ENCODE peak calls at places on chromosomes 4 and X, in six cellular contexts. P is osteocyte; E is stimulated activated naive CD8-positive, alpha-beta T cell treated with anti-CD3 and anti-CD28 coated beads, Interleukin-15, amount 100 ng/mL, for 72 hours; R is GDM1; G is GM13977; O is DND-41. L is an unnamed sample.

GRCh38 chrX:66919280-66919832 is 280.5 kb upstream of the EDA2R start:
- DNase-seq in O (no peak), P (no peak), G (no peak), R (no peak), E (no peak), L (no peak)

GRCh38 chr4:80911458-80911857 is 119.0 kb upstream of the BMP3 start:
- DNase-seq in G (no peak), O (no peak), E (no peak), P (no peak), R (no peak), L (no peak)

GRCh38 chr4:141860974-141861373 is 224.6 kb downstream of the IL15 start:
- DNase-seq in P (no peak), G (no peak), R (no peak), O (no peak), E (no peak), L (no peak)

GRCh38 chr4:179328627-179329026 is 1886.4 kb upstream of the AGA start:
- DNase-seq in R (no peak), G (no peak), E (no peak), O (no peak), P (no peak), L (no peak)

GRCh38 chr4:54525602-54526001 is 132.2 kb upstream of the KIT start:
- DNase-seq in E (no peak), G (no peak), R (no peak), P (no peak), O (no peak), L (no peak)

GRCh38 chr4:73528171-73528570 is 46.6 kb downstream of the AFM start:
- DNase-seq in R (no peak), P (no peak), G (no peak), E (no peak), O (no peak), L (no peak)

GRCh38 chr4:150126880-150127236 is 48.6 kb downstream of the DCLK2 start:
- DNase-seq in O (no peak), E (no peak), P (no peak), G (peak; percentile 17), R (no peak), L (no peak)

GRCh38 chrX:7164174-7164573 is 16.2 kb upstream of the PUDP start:
- DNase-seq in G (no peak), O (no peak), R (no peak), E (no peak), P (no peak), L (no peak)

GRCh38 chr4:77599378-77599777 is 6.2 kb upstream of the CXCL13 start:
- DNase-seq in R (no peak), P (no peak), G (no peak), O (no peak), E (no peak), L (peak; percentile 18)

GRCh38 chrX:149286940-149287349 is 218.2 kb downstream of the IDS start:
- DNase-seq in G (peak; percentile 48), O (peak; percentile 62), P (no peak), R (peak; percentile 23), E (peak; percentile 50), L (no peak)

GRCh38 chr4:8910822-8911310 is 39.2 kb upstream of the HMX1 start:
- DNase-seq in O (no peak), G (peak; percentile 22), P (peak; percentile 81), E (no peak), R (no peak), L (no peak)

GRCh38 chr4:150072906-150073714 is 5.1 kb upstream of the DCLK2 start:
- DNase-seq in O (no peak), P (no peak), R (no peak), E (no peak), G (no peak), L (no peak)

GRCh38 chr4:64584981-64585557 is 175.8 kb upstream of the TECRL start:
- DNase-seq in G (peak; percentile 6), O (peak; percentile 35), P (no peak), R (no peak), E (no peak), L (peak; percentile 36)